ENCODE peak calls at places on chromosomes 16 and 17, in six cellular contexts. One of them, this sample, is unnamed.
A peak's percentile ranks its signal among the peaks of the same experiment; 100 is the strongest.

GRCh38 chr16:75593308-75593707 is 27.1 kb downstream of the GABARAPL2 start:
- DNase-seq in stomach: no peak
- DNase-seq in CD8-positive, alpha-beta memory T cell: no peak
- DNase-seq in heart right ventricle: no peak
- DNase-seq in A673: peak; percentile 28
- DNase-seq in thoracic aorta: no peak
- DNase-seq in this sample: no peak

GRCh38 chr17:39705786-39706348 is 6.0 kb downstream of the ERBB2 start:
- DNase-seq in stomach: peak; percentile 87
- DNase-seq in CD8-positive, alpha-beta memory T cell: no peak
- DNase-seq in heart right ventricle: peak; percentile 37
- DNase-seq in A673: no peak
- DNase-seq in thoracic aorta: no peak
- DNase-seq in this sample: no peak

GRCh38 chr16:30748634-30749445 is 615 bp downstream of the PHKG2 start:
- DNase-seq in stomach: no peak
- DNase-seq in CD8-positive, alpha-beta memory T cell: peak; percentile 21
- DNase-seq in heart right ventricle: peak; percentile 43
- DNase-seq in A673: no peak
- DNase-seq in thoracic aorta: no peak
- DNase-seq in this sample: no peak

GRCh38 chr17:37841232-37841631 is 83.0 kb upstream of the TBC1D3K start:
- DNase-seq in stomach: no peak
- DNase-seq in CD8-positive, alpha-beta memory T cell: no peak
- DNase-seq in heart right ventricle: no peak
- DNase-seq in A673: no peak
- DNase-seq in thoracic aorta: no peak
- DNase-seq in this sample: no peak

GRCh38 chr17:68533887-68534700 is 21.9 kb downstream of the PRKAR1A start:
- DNase-seq in stomach: no peak
- DNase-seq in CD8-positive, alpha-beta memory T cell: no peak
- DNase-seq in heart right ventricle: no peak
- DNase-seq in A673: peak; percentile 40
- DNase-seq in thoracic aorta: no peak
- DNase-seq in this sample: no peak

GRCh38 chr16:946048-946395 is 24.8 kb downstream of the LMF1 start:
- DNase-seq in stomach: no peak
- DNase-seq in CD8-positive, alpha-beta memory T cell: no peak
- DNase-seq in heart right ventricle: no peak
- DNase-seq in A673: no peak
- DNase-seq in thoracic aorta: no peak
- DNase-seq in this sample: no peak

GRCh38 chr17:61400786-61401279 is 1.2 kb downstream of the TBX2 start:
- DNase-seq in stomach: no peak
- DNase-seq in CD8-positive, alpha-beta memory T cell: no peak
- DNase-seq in heart right ventricle: no peak
- DNase-seq in A673: no peak
- DNase-seq in thoracic aorta: no peak
- DNase-seq in this sample: no peak

GRCh38 chr16:12271006-12271405 is 294.5 kb downstream of the SNX29 start:
- DNase-seq in stomach: no peak
- DNase-seq in CD8-positive, alpha-beta memory T cell: no peak
- DNase-seq in heart right ventricle: no peak
- DNase-seq in A673: peak; percentile 64
- DNase-seq in thoracic aorta: no peak
- DNase-seq in this sample: peak; percentile 27

GRCh38 chr17:37787055-37787720 is 42.3 kb upstream of the HNF1B start:
- DNase-seq in stomach: peak; percentile 78
- DNase-seq in CD8-positive, alpha-beta memory T cell: no peak
- DNase-seq in heart right ventricle: no peak
- DNase-seq in A673: peak; percentile 6
- DNase-seq in thoracic aorta: no peak
- DNase-seq in this sample: no peak

GRCh38 chr16:89246903-89247733 is 29.6 kb downstream of the ZNF778 start:
- DNase-seq in stomach: peak; percentile 94
- DNase-seq in CD8-positive, alpha-beta memory T cell: peak; percentile 96
- DNase-seq in heart right ventricle: peak; percentile 81
- DNase-seq in A673: peak; percentile 81
- DNase-seq in thoracic aorta: peak; percentile 42
- DNase-seq in this sample: no peak

GRCh38 chr17:35088911-35089845 is 25.7 kb upstream of the RFFL start:
- DNase-seq in stomach: peak; percentile 94
- DNase-seq in CD8-positive, alpha-beta memory T cell: peak; percentile 90
- DNase-seq in heart right ventricle: peak; percentile 85
- DNase-seq in A673: peak; percentile 77
- DNase-seq in thoracic aorta: peak; percentile 48
- DNase-seq in this sample: peak; percentile 35

GRCh38 chr16:6725634-6726331 is 606.9 kb upstream of the RBFOX1 start:
- DNase-seq in stomach: no peak
- DNase-seq in CD8-positive, alpha-beta memory T cell: no peak
- DNase-seq in heart right ventricle: no peak
- DNase-seq in A673: peak; percentile 15
- DNase-seq in thoracic aorta: no peak
- DNase-seq in this sample: no peak

GRCh38 chr17:7313028-7313889 is 1.9 kb downstream of the GPS2 start:
- DNase-seq in stomach: no peak
- DNase-seq in CD8-positive, alpha-beta memory T cell: no peak
- DNase-seq in heart right ventricle: no peak
- DNase-seq in A673: no peak
- DNase-seq in thoracic aorta: no peak
- DNase-seq in this sample: no peak

GRCh38 chr16:67847064-67847861 is at the start of gene CENPT:
- DNase-seq in stomach: peak; percentile 72
- DNase-seq in CD8-positive, alpha-beta memory T cell: no peak
- DNase-seq in heart right ventricle: peak; percentile 54
- DNase-seq in A673: no peak
- DNase-seq in thoracic aorta: no peak
- DNase-seq in this sample: no peak

GRCh38 chr17:8079291-8080207 is 8.0 kb downstream of the ALOX12B start:
- DNase-seq in stomach: peak; percentile 75
- DNase-seq in CD8-positive, alpha-beta memory T cell: peak; percentile 68
- DNase-seq in heart right ventricle: peak; percentile 67
- DNase-seq in A673: peak; percentile 80
- DNase-seq in thoracic aorta: no peak
- DNase-seq in this sample: peak; percentile 47

GRCh38 chr17:57604771-57605733 is 140.0 kb downstream of the CCDC182 start:
- DNase-seq in stomach: peak; percentile 70
- DNase-seq in CD8-positive, alpha-beta memory T cell: peak; percentile 19
- DNase-seq in heart right ventricle: peak; percentile 73
- DNase-seq in A673: peak; percentile 73
- DNase-seq in thoracic aorta: no peak
- DNase-seq in this sample: no peak

GRCh38 chr17:45789874-45790273 is 5.8 kb downstream of the CRHR1 start:
- DNase-seq in stomach: no peak
- DNase-seq in CD8-positive, alpha-beta memory T cell: no peak
- DNase-seq in heart right ventricle: no peak
- DNase-seq in A673: no peak
- DNase-seq in thoracic aorta: no peak
- DNase-seq in this sample: no peak

GRCh38 chr16:89917773-89918452 is 749 bp upstream of the MC1R start:
- DNase-seq in stomach: peak; percentile 77
- DNase-seq in CD8-positive, alpha-beta memory T cell: peak; percentile 64
- DNase-seq in heart right ventricle: peak; percentile 65
- DNase-seq in A673: peak; percentile 93
- DNase-seq in thoracic aorta: no peak
- DNase-seq in this sample: no peak

GRCh38 chr16:53672461-53672860 is 31.2 kb downstream of the RPGRIP1L start:
- DNase-seq in stomach: no peak
- DNase-seq in CD8-positive, alpha-beta memory T cell: no peak
- DNase-seq in heart right ventricle: no peak
- DNase-seq in A673: no peak
- DNase-seq in thoracic aorta: no peak
- DNase-seq in this sample: no peak

GRCh38 chr17:39979865-39980401 is 674 bp upstream of the PSMD3 start:
- DNase-seq in stomach: no peak
- DNase-seq in CD8-positive, alpha-beta memory T cell: no peak
- DNase-seq in heart right ventricle: no peak
- DNase-seq in A673: peak; percentile 51
- DNase-seq in thoracic aorta: no peak
- DNase-seq in this sample: no peak

GRCh38 chr17:76579281-76579680 is 6.4 kb downstream of the ST6GALNAC2 start:
- DNase-seq in stomach: no peak
- DNase-seq in CD8-positive, alpha-beta memory T cell: no peak
- DNase-seq in heart right ventricle: no peak
- DNase-seq in A673: no peak
- DNase-seq in thoracic aorta: no peak
- DNase-seq in this sample: no peak

GRCh38 chr17:2023692-2024571 is 1.2 kb downstream of the RTN4RL1 start:
- DNase-seq in stomach: no peak
- DNase-seq in CD8-positive, alpha-beta memory T cell: peak; percentile 19
- DNase-seq in heart right ventricle: peak; percentile 61
- DNase-seq in A673: peak; percentile 68
- DNase-seq in thoracic aorta: no peak
- DNase-seq in this sample: peak; percentile 77

GRCh38 chr16:22849517-22849916 is 35.6 kb downstream of the HS3ST2 start:
- DNase-seq in stomach: no peak
- DNase-seq in CD8-positive, alpha-beta memory T cell: no peak
- DNase-seq in heart right ventricle: no peak
- DNase-seq in A673: no peak
- DNase-seq in thoracic aorta: no peak
- DNase-seq in this sample: no peak

GRCh38 chr16:22857296-22857695 is 43.3 kb downstream of the HS3ST2 start:
- DNase-seq in stomach: no peak
- DNase-seq in CD8-positive, alpha-beta memory T cell: no peak
- DNase-seq in heart right ventricle: no peak
- DNase-seq in A673: no peak
- DNase-seq in thoracic aorta: no peak
- DNase-seq in this sample: no peak

GRCh38 chr16:22859925-22860324 is 46.0 kb downstream of the HS3ST2 start:
- DNase-seq in stomach: no peak
- DNase-seq in CD8-positive, alpha-beta memory T cell: no peak
- DNase-seq in heart right ventricle: no peak
- DNase-seq in A673: no peak
- DNase-seq in thoracic aorta: no peak
- DNase-seq in this sample: peak; percentile 39

GRCh38 chr16:22855231-22855630 is 41.3 kb downstream of the HS3ST2 start:
- DNase-seq in stomach: no peak
- DNase-seq in CD8-positive, alpha-beta memory T cell: no peak
- DNase-seq in heart right ventricle: no peak
- DNase-seq in A673: no peak
- DNase-seq in thoracic aorta: no peak
- DNase-seq in this sample: no peak
- H3K27me3 ChIP-seq in stomach: peaks cover 8% of the 10 kb centered on the region
- H3K27me3 ChIP-seq in CD8-positive, alpha-beta memory T cell: no peaks in the 10 kb centered on the region
- H3K27me3 ChIP-seq in heart right ventricle: no peaks in the 10 kb centered on the region
- H3K27me3 ChIP-seq in A673: peaks cover 60% of the 10 kb centered on the region
- H3K27me3 ChIP-seq in thoracic aorta: no peaks in the 10 kb centered on the region
- H3K27me3 ChIP-seq in this sample: no peaks in the 10 kb centered on the region

DNA sequence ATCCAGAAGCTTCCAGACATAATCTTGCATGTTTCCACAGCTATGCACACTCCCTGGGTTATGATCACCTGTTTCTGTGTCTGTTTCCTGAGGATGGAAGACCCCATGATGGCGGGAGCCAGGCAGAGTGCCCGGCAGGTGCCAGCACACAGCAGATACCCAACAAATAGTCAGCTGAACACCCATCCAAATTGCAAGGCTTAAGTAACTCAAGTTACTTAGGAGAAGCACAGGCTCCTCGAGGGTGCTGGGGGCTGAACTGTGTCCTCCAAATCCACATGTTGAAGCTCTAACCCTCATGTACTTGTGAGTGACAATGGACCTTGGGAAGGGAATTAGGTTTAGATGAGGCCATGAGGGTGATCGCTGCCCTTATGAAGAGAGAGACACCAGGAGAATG is 79.5 kb upstream of the DOC2B start:
- DNase-seq in stomach: no peak
- DNase-seq in CD8-positive, alpha-beta memory T cell: no peak
- DNase-seq in heart right ventricle: no peak
- DNase-seq in A673: no peak
- DNase-seq in thoracic aorta: no peak
- DNase-seq in this sample: no peak
- H3K4me1 ChIP-seq in stomach: no peaks in the 10 kb centered on the region
- H3K4me1 ChIP-seq in CD8-positive, alpha-beta memory T cell: no peaks in the 10 kb centered on the region
- H3K4me1 ChIP-seq in heart right ventricle: peaks cover 49% of the 10 kb centered on the region
- H3K4me1 ChIP-seq in A673: no peaks in the 10 kb centered on the region
- H3K4me1 ChIP-seq in thoracic aorta: peaks cover 6% of the 10 kb centered on the region
- H3K4me1 ChIP-seq in this sample: peaks cover 12% of the 10 kb centered on the region

DNA sequence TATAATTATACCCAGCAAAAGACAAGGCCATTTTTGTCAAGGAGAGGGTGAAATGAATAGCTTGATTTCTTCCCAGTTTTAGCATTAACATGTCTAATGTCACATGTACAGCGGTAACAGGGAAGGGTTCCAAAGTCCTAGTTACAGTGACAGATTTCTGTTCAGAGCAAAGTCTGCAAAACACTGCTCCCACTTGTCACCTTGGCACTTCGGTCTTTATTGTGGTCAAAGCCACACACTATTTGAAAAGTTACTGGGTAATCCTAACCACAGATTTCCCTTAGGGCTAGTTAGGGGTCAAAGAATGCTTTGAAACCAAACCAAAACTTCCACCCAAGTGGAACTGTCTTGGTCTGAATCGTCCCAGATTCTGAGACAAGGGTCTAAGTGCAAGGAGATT is 455.6 kb downstream of the HS3ST3B1 start:
- DNase-seq in stomach: no peak
- DNase-seq in CD8-positive, alpha-beta memory T cell: no peak
- DNase-seq in heart right ventricle: no peak
- DNase-seq in A673: no peak
- DNase-seq in thoracic aorta: no peak
- DNase-seq in this sample: no peak
- H3K27ac ChIP-seq in stomach: no peak overlapping the region
- H3K27ac ChIP-seq in CD8-positive, alpha-beta memory T cell: no peak overlapping the region
- H3K27ac ChIP-seq in heart right ventricle: no peak overlapping the region
- H3K27ac ChIP-seq in A673: no peak overlapping the region
- H3K27ac ChIP-seq in thoracic aorta: no peak overlapping the region
- H3K27ac ChIP-seq in this sample: no peak overlapping the region

GRCh38 chr17:79332011-79332410 is 257.4 kb downstream of the ENGASE start:
- DNase-seq in stomach: no peak
- DNase-seq in CD8-positive, alpha-beta memory T cell: no peak
- DNase-seq in heart right ventricle: no peak
- DNase-seq in A673: no peak
- DNase-seq in thoracic aorta: no peak
- DNase-seq in this sample: no peak

GRCh38 chr17:79331492-79331891 is 256.9 kb downstream of the ENGASE start:
- DNase-seq in stomach: no peak
- DNase-seq in CD8-positive, alpha-beta memory T cell: no peak
- DNase-seq in heart right ventricle: no peak
- DNase-seq in A673: no peak
- DNase-seq in thoracic aorta: no peak
- DNase-seq in this sample: no peak

GRCh38 chr17:79330229-79330628 is 255.6 kb downstream of the ENGASE start:
- DNase-seq in stomach: no peak
- DNase-seq in CD8-positive, alpha-beta memory T cell: no peak
- DNase-seq in heart right ventricle: no peak
- DNase-seq in A673: no peak
- DNase-seq in thoracic aorta: no peak
- DNase-seq in this sample: no peak

GRCh38 chr17:79326814-79327213 is 252.2 kb downstream of the ENGASE start:
- DNase-seq in stomach: no peak
- DNase-seq in CD8-positive, alpha-beta memory T cell: no peak
- DNase-seq in heart right ventricle: no peak
- DNase-seq in A673: no peak
- DNase-seq in thoracic aorta: no peak
- DNase-seq in this sample: no peak

DNA sequence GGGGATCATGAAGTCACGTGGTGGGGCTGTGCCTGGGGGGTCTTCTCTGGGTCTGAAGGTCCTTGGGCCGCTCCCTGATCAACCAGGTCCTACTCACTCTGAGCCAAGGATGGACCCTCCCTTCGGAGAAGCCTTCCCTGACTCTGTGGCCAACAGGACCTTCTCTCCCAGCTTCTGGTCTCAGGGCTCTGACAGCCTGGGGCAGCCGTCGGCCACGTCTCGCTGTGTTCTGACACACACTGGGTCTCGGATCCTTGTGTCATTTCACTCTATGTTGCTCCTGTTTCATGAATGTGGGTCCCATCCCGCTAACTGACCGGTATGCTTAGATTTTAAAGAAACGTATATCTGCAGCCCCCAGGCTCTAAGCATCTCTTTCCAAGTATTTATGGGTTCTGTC is 256.1 kb downstream of the ENGASE start:
- DNase-seq in stomach: no peak
- DNase-seq in CD8-positive, alpha-beta memory T cell: no peak
- DNase-seq in heart right ventricle: no peak
- DNase-seq in A673: no peak
- DNase-seq in thoracic aorta: no peak
- DNase-seq in this sample: no peak
- H3K27me3 ChIP-seq in stomach: peaks cover 93% of the 10 kb centered on the region
- H3K27me3 ChIP-seq in CD8-positive, alpha-beta memory T cell: no peaks in the 10 kb centered on the region
- H3K27me3 ChIP-seq in heart right ventricle: peaks cover 70% of the 10 kb centered on the region
- H3K27me3 ChIP-seq in A673: peaks cover 98% of the 10 kb centered on the region
- H3K27me3 ChIP-seq in thoracic aorta: no peaks in the 10 kb centered on the region
- H3K27me3 ChIP-seq in this sample: no peaks in the 10 kb centered on the region